ENCODE peak calls at places on chromosome 5, in five cellular contexts. E is activated T-cell treated with anti-CD3 and anti-CD28 coated beads, Interleukin-2, amount 50 U/mL, for 4 hours; V is left lung; X is stimulated activated naive CD4-positive, alpha-beta T cell treated with Interleukin-2 at 50 U/mL for 16 hours; C is lower leg skin. Z is an unnamed sample.

GRCh38 chr5:135304352-135305221 is 94.4 kb downstream of the MACROH2A1 start:
- DNase-seq in X (no peak), E (no peak), V (no peak), C (no peak), Z (no peak)

GRCh38 chr5:162209005-162209605 is 141.5 kb downstream of the GABRG2 start:
- DNase-seq in C (peak), V (no peak), E (no peak), X (no peak), Z (peak)

GRCh38 chr5:52837068-52837467 is 49.4 kb downstream of the ITGA1 start:
- DNase-seq in V (no peak), X (no peak), E (no peak), C (no peak), Z (no peak)

GRCh38 chr5:74935752-74936091 is 69.5 kb upstream of the FAM169A start:
- DNase-seq in E (no peak), X (no peak), V (no peak), C (no peak), Z (no peak)

GRCh38 chr5:147727200-147727599 is 55.3 kb downstream of the JAKMIP2 start:
- DNase-seq in C (no peak), V (no peak), X (no peak), E (no peak), Z (no peak)

GRCh38 chr5:180818275-180818674 is 15.7 kb upstream of the MGAT1 start:
- DNase-seq in C (no peak), X (no peak), E (no peak), V (no peak), Z (no peak)

GRCh38 chr5:154945695-154946301 is 4.9 kb downstream of the MRPL22 start:
- DNase-seq in X (no peak), C (no peak), V (no peak), E (no peak), Z (peak)

GRCh38 chr5:1380011-1380817 is 35.3 kb upstream of the CLPTM1L start:
- DNase-seq in V (peak), E (peak), X (peak), C (no peak), Z (no peak)

GRCh38 chr5:10351882-10352395 is 1.6 kb upstream of the MARCHF6 start:
- DNase-seq in V (no peak), E (no peak), X (no peak), C (no peak), Z (no peak)

GRCh38 chr5:67350185-67350584 is 153.6 kb upstream of the CD180 start:
- DNase-seq in E (no peak), V (no peak), X (no peak), C (no peak), Z (no peak)

GRCh38 chr5:34765662-34766061 is 73.3 kb upstream of the TTC23L start:
- DNase-seq in V (no peak), C (no peak), X (no peak), E (no peak), Z (no peak)

GRCh38 chr5:3778000-3778570 is 182.5 kb downstream of the IRX1 start:
- DNase-seq in X (no peak), C (no peak), E (no peak), V (no peak), Z (no peak)

GRCh38 chr5:1637639-1638481 is 114.1 kb upstream of the LPCAT1 start:
- DNase-seq in V (peak), X (no peak), E (no peak), C (no peak), Z (peak)

GRCh38 chr5:9452181-9452580 is 93.7 kb downstream of the SEMA5A start:
- DNase-seq in X (no peak), V (no peak), E (no peak), C (no peak), Z (no peak)

GRCh38 chr5:6395621-6396020 is 17.3 kb upstream of the MED10 start:
- DNase-seq in X (no peak), V (no peak), E (no peak), C (no peak), Z (no peak)

GRCh38 chr5:175658299-175659145 is 651 bp downstream of the HRH2 start:
- DNase-seq in X (peak), E (peak), V (no peak), C (peak), Z (no peak)

GRCh38 chr5:135033026-135033861 is 784 bp downstream of the PITX1 start:
- DNase-seq in X (no peak), V (no peak), C (no peak), E (no peak), Z (peak)

GRCh38 chr5:119409235-119409815 is 43.0 kb upstream of the HSD17B4 start:
- DNase-seq in C (no peak), X (no peak), V (no peak), E (no peak), Z (peak)

GRCh38 chr5:55039843-55040242 is 15.8 kb downstream of the GZMK start:
- DNase-seq in V (no peak), X (no peak), C (no peak), E (no peak), Z (no peak)

GRCh38 chr5:131528682-131529081 is 106.3 kb downstream of the RAPGEF6 start:
- DNase-seq in C (no peak), X (no peak), E (no peak), V (no peak), Z (no peak)

GRCh38 chr5:83107692-83108410 is 30.5 kb downstream of the XRCC4 start:
- DNase-seq in C (no peak), E (no peak), V (no peak), X (no peak), Z (no peak)

GRCh38 chr5:133957080-133957479 is 11.3 kb downstream of the C5orf15 start:
- DNase-seq in V (no peak), C (no peak), E (no peak), X (no peak), Z (no peak)

GRCh38 chr5:90940227-90940995 is 381.8 kb downstream of the ADGRV1 start:
- DNase-seq in V (no peak), C (no peak), X (peak), E (no peak), Z (no peak)

GRCh38 chr5:53922508-53923498 is 362.4 kb downstream of the NDUFS4 start:
- DNase-seq in V (no peak), E (no peak), C (no peak), X (no peak), Z (no peak)